ENCODE peak calls at places on chromosomes 11 and 22, in six cellular contexts. One of them, this sample, is unnamed.

GRCh38 chr11:19510468-19510867 is 202.2 kb upstream of the NAV2 start:
- DNase-seq in transverse colon: no peak
- DNase-seq in G401: no peak
- DNase-seq in NCI-H2171 treated with DMSO at 0.1 percent for 48 hours: no peak
- DNase-seq in ELR: no peak
- DNase-seq in HCEC 1CT: no peak
- DNase-seq in this sample: no peak

GRCh38 chr11:106625566-106625965 is 392.7 kb downstream of the GUCY1A2 start:
- DNase-seq in ELR: no peak
- DNase-seq in NCI-H2171 treated with DMSO at 0.1 percent for 48 hours: no peak
- DNase-seq in transverse colon: no peak
- DNase-seq in HCEC 1CT: no peak
- DNase-seq in G401: no peak
- DNase-seq in this sample: no peak

GRCh38 chr11:69292221-69292648 is 1.7 kb upstream of the MYEOV start:
- DNase-seq in NCI-H2171 treated with DMSO at 0.1 percent for 48 hours: no peak
- DNase-seq in transverse colon: peak
- DNase-seq in HCEC 1CT: no peak
- DNase-seq in ELR: no peak
- DNase-seq in G401: peak
- DNase-seq in this sample: no peak

GRCh38 chr11:11988099-11988651 is 20.3 kb downstream of the DKK3 start:
- DNase-seq in HCEC 1CT: peak
- DNase-seq in NCI-H2171 treated with DMSO at 0.1 percent for 48 hours: no peak
- DNase-seq in ELR: peak
- DNase-seq in G401: no peak
- DNase-seq in transverse colon: no peak
- DNase-seq in this sample: no peak

GRCh38 chr11:11608783-11609232 is 13.0 kb downstream of the GALNT18 start:
- DNase-seq in ELR: no peak
- DNase-seq in NCI-H2171 treated with DMSO at 0.1 percent for 48 hours: no peak
- DNase-seq in transverse colon: no peak
- DNase-seq in HCEC 1CT: peak
- DNase-seq in G401: no peak
- DNase-seq in this sample: no peak

GRCh38 chr22:45163074-45163416 is 680 bp upstream of the NUP50 start:
- DNase-seq in NCI-H2171 treated with DMSO at 0.1 percent for 48 hours: peak
- DNase-seq in HCEC 1CT: peak
- DNase-seq in G401: peak
- DNase-seq in ELR: peak
- DNase-seq in transverse colon: peak
- DNase-seq in this sample: no peak

GRCh38 chr11:27174026-27174425 is 133.4 kb downstream of the BBOX1 start:
- DNase-seq in HCEC 1CT: no peak
- DNase-seq in ELR: no peak
- DNase-seq in NCI-H2171 treated with DMSO at 0.1 percent for 48 hours: no peak
- DNase-seq in G401: no peak
- DNase-seq in transverse colon: no peak
- DNase-seq in this sample: no peak

GRCh38 chr22:38935616-38936015 is 21.8 kb upstream of the APOBEC3A start:
- DNase-seq in transverse colon: no peak
- DNase-seq in ELR: no peak
- DNase-seq in G401: no peak
- DNase-seq in HCEC 1CT: no peak
- DNase-seq in NCI-H2171 treated with DMSO at 0.1 percent for 48 hours: no peak
- DNase-seq in this sample: no peak

GRCh38 chr11:34351051-34351450 is 6.8 kb downstream of the ABTB2 start:
- DNase-seq in NCI-H2171 treated with DMSO at 0.1 percent for 48 hours: no peak
- DNase-seq in transverse colon: no peak
- DNase-seq in ELR: no peak
- DNase-seq in G401: no peak
- DNase-seq in HCEC 1CT: no peak
- DNase-seq in this sample: no peak

GRCh38 chr22:39183991-39184585 is 31.6 kb upstream of the CBX7 start:
- DNase-seq in transverse colon: no peak
- DNase-seq in HCEC 1CT: no peak
- DNase-seq in ELR: peak
- DNase-seq in G401: peak
- DNase-seq in NCI-H2171 treated with DMSO at 0.1 percent for 48 hours: no peak
- DNase-seq in this sample: no peak

GRCh38 chr22:50599816-50600454 is 658 bp upstream of the MAPK8IP2 start:
- DNase-seq in NCI-H2171 treated with DMSO at 0.1 percent for 48 hours: peak
- DNase-seq in ELR: peak
- DNase-seq in G401: no peak
- DNase-seq in HCEC 1CT: no peak
- DNase-seq in transverse colon: peak
- DNase-seq in this sample: peak

GRCh38 chr11:78646564-78647185 is 72.0 kb upstream of the NARS2 start:
- DNase-seq in transverse colon: peak
- DNase-seq in ELR: peak
- DNase-seq in G401: peak
- DNase-seq in HCEC 1CT: peak
- DNase-seq in NCI-H2171 treated with DMSO at 0.1 percent for 48 hours: peak
- DNase-seq in this sample: peak

GRCh38 chr11:117387992-117388765 is 60.5 kb downstream of the CEP164 start:
- DNase-seq in HCEC 1CT: peak
- DNase-seq in NCI-H2171 treated with DMSO at 0.1 percent for 48 hours: no peak
- DNase-seq in G401: no peak
- DNase-seq in transverse colon: no peak
- DNase-seq in ELR: peak
- DNase-seq in this sample: no peak

GRCh38 chr11:90134420-90135003 is at the start of gene NAALAD2:
- DNase-seq in NCI-H2171 treated with DMSO at 0.1 percent for 48 hours: no peak
- DNase-seq in HCEC 1CT: peak
- DNase-seq in ELR: peak
- DNase-seq in transverse colon: peak
- DNase-seq in G401: no peak
- DNase-seq in this sample: no peak

GRCh38 chr11:112000703-112001102 is 24.5 kb upstream of the DLAT start:
- DNase-seq in transverse colon: no peak
- DNase-seq in G401: no peak
- DNase-seq in NCI-H2171 treated with DMSO at 0.1 percent for 48 hours: no peak
- DNase-seq in ELR: no peak
- DNase-seq in HCEC 1CT: no peak
- DNase-seq in this sample: no peak

GRCh38 chr11:103487113-103487512 is 377.9 kb downstream of the DYNC2H1 start:
- DNase-seq in NCI-H2171 treated with DMSO at 0.1 percent for 48 hours: no peak
- DNase-seq in transverse colon: no peak
- DNase-seq in ELR: no peak
- DNase-seq in HCEC 1CT: no peak
- DNase-seq in G401: no peak
- DNase-seq in this sample: no peak

GRCh38 chr11:91163619-91164451 is 941.0 kb upstream of the CHORDC1 start:
- DNase-seq in ELR: peak
- DNase-seq in NCI-H2171 treated with DMSO at 0.1 percent for 48 hours: no peak
- DNase-seq in transverse colon: no peak
- DNase-seq in G401: no peak
- DNase-seq in HCEC 1CT: peak
- DNase-seq in this sample: no peak

GRCh38 chr11:75766449-75767227 is 1.9 kb upstream of the DGAT2 start:
- DNase-seq in G401: no peak
- DNase-seq in NCI-H2171 treated with DMSO at 0.1 percent for 48 hours: no peak
- DNase-seq in transverse colon: no peak
- DNase-seq in HCEC 1CT: no peak
- DNase-seq in ELR: no peak
- DNase-seq in this sample: no peak

GRCh38 chr11:16805942-16806341 is 67.5 kb downstream of the C11orf58 start:
- DNase-seq in ELR: no peak
- DNase-seq in HCEC 1CT: no peak
- DNase-seq in G401: no peak
- DNase-seq in transverse colon: no peak
- DNase-seq in NCI-H2171 treated with DMSO at 0.1 percent for 48 hours: no peak
- DNase-seq in this sample: no peak

GRCh38 chr11:26963764-26964163 is 30.1 kb upstream of the FIBIN start:
- DNase-seq in G401: no peak
- DNase-seq in HCEC 1CT: peak
- DNase-seq in ELR: no peak
- DNase-seq in NCI-H2171 treated with DMSO at 0.1 percent for 48 hours: no peak
- DNase-seq in transverse colon: no peak
- DNase-seq in this sample: no peak

GRCh38 chr11:77039491-77040400 is 5.5 kb downstream of the B3GNT6 start:
- DNase-seq in G401: no peak
- DNase-seq in NCI-H2171 treated with DMSO at 0.1 percent for 48 hours: no peak
- DNase-seq in ELR: no peak
- DNase-seq in HCEC 1CT: no peak
- DNase-seq in transverse colon: peak
- DNase-seq in this sample: no peak

GRCh38 chr22:36026741-36027140 is 1.9 kb downstream of the RBFOX2 start:
- DNase-seq in transverse colon: no peak
- DNase-seq in G401: peak
- DNase-seq in ELR: peak
- DNase-seq in HCEC 1CT: peak
- DNase-seq in NCI-H2171 treated with DMSO at 0.1 percent for 48 hours: no peak
- DNase-seq in this sample: peak

GRCh38 chr22:34814260-34814659 is 251.7 kb upstream of the ISX start:
- DNase-seq in HCEC 1CT: no peak
- DNase-seq in NCI-H2171 treated with DMSO at 0.1 percent for 48 hours: no peak
- DNase-seq in G401: no peak
- DNase-seq in transverse colon: no peak
- DNase-seq in ELR: no peak
- DNase-seq in this sample: no peak

GRCh38 chr11:60970369-60970774 is 1.1 kb upstream of the CD6 start:
- DNase-seq in NCI-H2171 treated with DMSO at 0.1 percent for 48 hours: peak
- DNase-seq in transverse colon: peak
- DNase-seq in G401: no peak
- DNase-seq in ELR: peak
- DNase-seq in HCEC 1CT: peak
- DNase-seq in this sample: peak

GRCh38 chr11:73625690-73626318 is 20.6 kb upstream of the PLEKHB1 start:
- DNase-seq in transverse colon: peak
- DNase-seq in G401: peak
- DNase-seq in NCI-H2171 treated with DMSO at 0.1 percent for 48 hours: peak
- DNase-seq in HCEC 1CT: peak
- DNase-seq in ELR: peak
- DNase-seq in this sample: peak

GRCh38 chr11:12857572-12857971 is 151.5 kb upstream of the RASSF10 start:
- DNase-seq in ELR: no peak
- DNase-seq in HCEC 1CT: no peak
- DNase-seq in transverse colon: no peak
- DNase-seq in NCI-H2171 treated with DMSO at 0.1 percent for 48 hours: no peak
- DNase-seq in G401: no peak
- DNase-seq in this sample: no peak